ENCODE peak calls at places on chromosomes 13 and 19, in six cellular contexts. E is GM03348; L is stimulated activated naive CD4-positive, alpha-beta T cell treated with Interleukin-2 at 50 U/mL for 16 hours; Z is left ventricle myocardium inferior; V is naive thymus-derived CD4-positive, alpha-beta T cell; A is hippocampal formation. M is an unnamed sample.

GRCh38 chr19:17967258-17968051 is 548 bp downstream of the KCNN1 start:
- DNase-seq in E (no peak), L (no peak), Z (no peak), V (no peak), A (no peak), M (no peak)

GRCh38 chr19:12840091-12841079 is 2.1 kb downstream of the MAST1 start:
- DNase-seq in E (peak), L (no peak), Z (peak), V (no peak), A (no peak), M (peak)

GRCh38 chr19:38228491-38229439 is 4.7 kb upstream of the DPF1 start:
- DNase-seq in E (peak), L (no peak), Z (no peak), V (no peak), A (no peak), M (no peak)

GRCh38 chr13:95641961-95642621 is 2.4 kb downstream of the DZIP1 start:
- DNase-seq in E (peak), L (no peak), Z (peak), V (no peak), A (no peak), M (no peak)

GRCh38 chr19:33150852-33151518 is 19.1 kb downstream of the WDR88 start:
- DNase-seq in E (no peak), L (no peak), Z (no peak), V (no peak), A (no peak), M (no peak)

GRCh38 chr19:30450101-30450500 is 77.9 kb downstream of the ZNF536 start:
- DNase-seq in E (peak), L (no peak), Z (peak), V (no peak), A (peak), M (no peak)

GRCh38 chr19:48194041-48194871 is 23.8 kb downstream of the ZSWIM9 start:
- DNase-seq in E (peak), L (no peak), Z (no peak), V (peak), A (no peak), M (peak)

GRCh38 chr13:88806438-88806837 is 1135.3 kb downstream of the SLITRK5 start:
- DNase-seq in E (no peak), L (no peak), Z (no peak), V (no peak), A (no peak), M (no peak)

GRCh38 chr19:34131100-34131499 is 41.2 kb upstream of the LSM14A start:
- DNase-seq in E (no peak), L (no peak), Z (no peak), V (no peak), A (no peak), M (no peak)

GRCh38 chr13:58059624-58060023 is 428.1 kb downstream of the PCDH17 start:
- DNase-seq in E (no peak), L (no peak), Z (no peak), V (no peak), A (no peak), M (no peak)

GRCh38 chr13:75194717-75195116 is 287.3 kb downstream of the TBC1D4 start:
- DNase-seq in E (no peak), L (no peak), Z (no peak), V (no peak), A (peak), M (no peak)

GRCh38 chr19:10517361-10517759 is at the start of gene S1PR5:
- DNase-seq in E (peak), L (no peak), Z (no peak), V (no peak), A (peak), M (peak)

GRCh38 chr13:35923347-35923746 is 207.8 kb downstream of the DCLK1 start:
- DNase-seq in E (peak), L (no peak), Z (peak), V (no peak), A (no peak), M (no peak)